ENCODE peak calls at places on chromosomes 5 and 9, in seven cellular contexts. O is NCI-H1417; W is cerebellar cortex; I is HTR-8/SVneo; Y is nephron progenitor cell; E is left cardiac atrium; R is stimulated activated CD4-positive, alpha-beta T cell treated with anti-CD3 and anti-CD28 coated beads, Interleukin-12 subunit alpha, Interleukin-12 subunit beta, amount 100 ng/mL, for 4 hours. F is an unnamed sample.

GRCh38 chr9:13213337-13213736 is 66.2 kb downstream of the MPDZ start:
- DNase-seq in R (no peak), W (peak), I (peak), O (no peak), Y (no peak), E (no peak), F (no peak)

GRCh38 chr9:93220627-93221425 is 36.9 kb downstream of the WNK2 start:
- DNase-seq in E (no peak), O (no peak), R (no peak), I (no peak), Y (no peak), W (no peak), F (peak)

GRCh38 chr9:113872485-113873143 is 3.5 kb upstream of the ZNF618 start:
- DNase-seq in E (no peak), W (no peak), R (no peak), Y (no peak), O (no peak), I (no peak), F (no peak)

GRCh38 chr9:4828776-4829175 is 36.0 kb downstream of the RCL1 start:
- DNase-seq in W (no peak), Y (no peak), R (no peak), O (no peak), I (no peak), E (no peak), F (no peak)

GRCh38 chr9:112433715-112434392 is 52.8 kb upstream of the KIAA1958 start:
- DNase-seq in O (no peak), E (no peak), R (no peak), W (no peak), I (no peak), Y (no peak), F (no peak)

GRCh38 chr9:95225016-95225745 is 92.3 kb downstream of the FANCC start:
- DNase-seq in E (no peak), W (no peak), Y (no peak), I (no peak), R (no peak), O (no peak), F (no peak)

GRCh38 chr9:105376893-105377292 is 70.9 kb upstream of the FSD1L start:
- DNase-seq in O (no peak), I (no peak), Y (no peak), R (no peak), E (no peak), W (no peak), F (no peak)

GRCh38 chr5:134112726-134113571 is 1.5 kb upstream of the TCF7 start:
- DNase-seq in R (no peak), E (no peak), Y (no peak), O (no peak), W (no peak), I (no peak), F (no peak)

GRCh38 chr9:130780865-130781504 is 54.1 kb upstream of the ABL1 start:
- DNase-seq in I (peak), E (peak), O (no peak), Y (no peak), W (no peak), R (no peak), F (peak)

GRCh38 chr5:1437452-1437851 is 7.8 kb downstream of the SLC6A3 start:
- DNase-seq in Y (no peak), E (no peak), I (peak), O (peak), W (no peak), R (no peak), F (no peak)

F was measured in left ventricle myocardium inferior.